ENCODE peak calls at places on chromosomes 6 and 20, in nine cellular contexts. G is neural progenitor cell, A is IMR-90, I is GM12865, M is fibroblast of lung, H is HFF-Myc, J is AG04450, U is hepatocyte, N is fibroblast of mammary gland. F is an unnamed sample.

GRCh38 chr6:34205916-34206315 is 30.8 kb upstream of the HMGA1 start:
- DNase-seq in G (no peak), A (no peak), I (no peak), M (no peak), H (no peak), J (no peak), U (no peak), N (no peak), F (no peak)

GRCh38 chr20:46484954-46485353 is 28.4 kb downstream of the ZNF334 start:
- DNase-seq in G (no peak), A (no peak), I (no peak), M (no peak), H (no peak), J (no peak), U (no peak), N (no peak), F (no peak)

GRCh38 chr6:168107191-168107940 is 28.4 kb upstream of the FRMD1 start:
- DNase-seq in G (no peak), A (no peak), I (no peak), M (no peak), H (no peak), J (no peak), U (no peak), N (no peak), F (peak)

GRCh38 chr20:46366826-46367225 is 39.6 kb downstream of the ELMO2 start:
- DNase-seq in G (no peak), A (no peak), I (no peak), M (no peak), H (no peak), J (no peak), U (no peak), N (no peak), F (no peak)

GRCh38 chr6:6790891-6791290 is 202.4 kb downstream of the LY86 start:
- DNase-seq in G (no peak), A (peak), I (no peak), M (peak), H (no peak), J (no peak), U (peak), N (no peak), F (no peak)

GRCh38 chr20:53952528-53953096 is 117.8 kb downstream of the BCAS1 start:
- DNase-seq in G (no peak), A (no peak), I (no peak), M (no peak), H (no peak), J (no peak), U (no peak), N (no peak), F (no peak)

GRCh38 chr6:163958646-163959045 is 544.1 kb downstream of the QKI start:
- DNase-seq in G (no peak), A (peak), I (peak), M (peak), H (no peak), J (no peak), U (no peak), N (no peak), F (peak)

GRCh38 chr6:4369616-4370015 is 234.2 kb upstream of the ECI2 start:
- DNase-seq in G (no peak), A (peak), I (no peak), M (peak), H (no peak), J (no peak), U (no peak), N (peak), F (peak)

GRCh38 chr6:114304304-114304887 is 38.4 kb downstream of the HS3ST5 start:
- DNase-seq in G (no peak), A (peak), I (peak), M (peak), H (no peak), J (peak), U (peak), N (peak), F (peak)

GRCh38 chr20:50601511-50602431 is 89.6 kb downstream of the RIPOR3 start:
- DNase-seq in G (no peak), A (no peak), I (no peak), M (no peak), H (no peak), J (no peak), U (no peak), N (no peak), F (peak)

GRCh38 chr20:53656653-53657288 is 63.1 kb upstream of the ZNF217 start:
- DNase-seq in G (no peak), A (peak), I (peak), M (peak), H (no peak), J (no peak), U (no peak), N (peak), F (peak)

GRCh38 chr6:155080876-155081845 is 86.0 kb downstream of the TIAM2 start:
- DNase-seq in G (peak), A (peak), I (no peak), M (peak), H (no peak), J (no peak), U (no peak), N (peak), F (no peak)

GRCh38 chr6:95529762-95530161 is 47.6 kb upstream of the MANEA start:
- DNase-seq in G (no peak), A (no peak), I (no peak), M (no peak), H (no peak), J (no peak), U (no peak), N (no peak), F (no peak)

GRCh38 chr6:113190170-113190569 is 667.0 kb upstream of the MARCKS start:
- DNase-seq in G (peak), A (no peak), I (peak), M (no peak), H (no peak), J (no peak), U (no peak), N (peak), F (peak)

GRCh38 chr6:1468126-1468525 is 78.8 kb downstream of the FOXF2 start:
- DNase-seq in G (peak), A (no peak), I (no peak), M (no peak), H (no peak), J (no peak), U (no peak), N (no peak), F (no peak)

GRCh38 chr6:9136141-9136865 is 701.0 kb upstream of the SLC35B3 start:
- DNase-seq in G (no peak), A (peak), I (no peak), M (no peak), H (no peak), J (no peak), U (no peak), N (no peak), F (peak)

GRCh38 chr20:44418069-44418905 is 57.4 kb upstream of the TTPAL start:
- DNase-seq in G (no peak), A (no peak), I (no peak), M (no peak), H (no peak), J (no peak), U (no peak), N (no peak), F (no peak)

GRCh38 chr6:111871207-111871606 is 2.0 kb downstream of the FYN start:
- DNase-seq in G (no peak), A (no peak), I (peak), M (no peak), H (no peak), J (no peak), U (no peak), N (no peak), F (peak)

GRCh38 chr6:135280375-135281136 is 99.4 kb downstream of the MYB start:
- DNase-seq in G (no peak), A (peak), I (no peak), M (peak), H (peak), J (peak), U (no peak), N (peak), F (no peak)

GRCh38 chr6:108850669-108851467 is 2.6 kb downstream of the ARMC2 start:
- DNase-seq in G (no peak), A (no peak), I (no peak), M (no peak), H (no peak), J (no peak), U (no peak), N (no peak), F (peak)

GRCh38 chr6:83067448-83068413 is at the start of gene DOP1A:
- DNase-seq in G (peak), A (peak), I (peak), M (peak), H (peak), J (peak), U (peak), N (peak), F (peak)

GRCh38 chr6:74853991-74854390 is 351.9 kb downstream of the COL12A1 start:
- DNase-seq in G (no peak), A (no peak), I (no peak), M (no peak), H (no peak), J (no peak), U (no peak), N (no peak), F (no peak)

GRCh38 chr20:34017610-34018009 is 23.9 kb downstream of the RALY start:
- DNase-seq in G (no peak), A (peak), I (no peak), M (peak), H (peak), J (peak), U (no peak), N (peak), F (peak)

GRCh38 chr20:18985551-18985950 is 172.0 kb downstream of the SCP2D1 start:
- DNase-seq in G (no peak), A (no peak), I (peak), M (no peak), H (no peak), J (no peak), U (no peak), N (no peak), F (no peak)

DNA sequence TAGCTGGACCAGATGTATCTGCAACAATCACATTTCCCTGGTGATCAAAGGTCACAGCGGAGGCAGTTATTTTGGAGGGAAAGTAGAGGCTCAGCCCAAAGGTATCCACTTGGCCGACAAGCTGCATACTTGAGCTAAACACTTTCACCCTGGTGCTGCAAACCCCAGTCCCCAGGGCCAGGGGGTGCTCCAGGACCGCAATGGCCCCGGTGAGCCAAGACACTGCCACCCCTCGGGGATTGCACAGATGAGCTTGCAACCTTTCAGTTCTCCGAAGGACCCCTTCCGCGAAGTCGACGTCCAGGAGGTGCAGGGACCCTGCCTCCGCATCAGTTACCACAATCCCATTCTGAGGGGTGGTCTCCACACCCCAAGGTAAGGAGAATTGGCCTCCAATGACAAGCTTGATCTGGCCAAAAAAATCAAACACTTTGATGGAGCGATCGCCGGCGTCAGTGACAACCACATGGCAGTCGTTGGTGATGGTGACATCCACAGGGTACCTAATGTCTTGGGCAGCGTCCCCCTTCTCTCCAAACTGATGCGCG is 823 bp downstream of the NHLRC1 start:
- DNase-seq in G (peak), A (no peak), I (peak), M (no peak), H (no peak), J (no peak), U (no peak), N (no peak), F (no peak)
- H3K4me3 ChIP-seq in G (no peak), A (no peak), I (peak), M (peak), H (no peak), J (peak), U (no peak), N (no peak), F (peak)

DNA sequence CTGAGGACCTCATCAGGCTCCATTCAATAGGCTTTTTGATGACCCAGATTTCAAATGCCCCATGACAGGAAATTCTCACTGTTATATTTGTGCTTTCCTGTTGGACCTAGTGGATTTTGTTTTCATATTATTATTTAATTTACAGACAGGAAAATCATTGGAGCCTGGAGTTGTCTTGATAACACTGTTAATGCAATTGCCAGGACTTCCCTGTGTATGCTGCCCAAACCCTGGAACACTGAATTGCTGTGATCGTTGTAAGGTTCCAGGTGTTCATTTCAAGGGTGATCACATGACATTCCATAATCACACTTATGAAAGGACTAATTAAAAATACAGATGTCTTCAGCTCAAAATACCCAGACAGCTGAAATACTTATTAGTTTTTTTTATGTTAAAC is 783.2 kb downstream of the DHX35 start:
- DNase-seq in G (no peak), A (no peak), I (no peak), M (no peak), H (no peak), J (no peak), U (no peak), N (no peak), F (no peak)
- TF ChIP-seq CTCF in G (no peak), A (no peak), I (no peak), M (no peak), H (no peak), J (no peak), U (no peak), N (no peak), F (no peak)

DNA sequence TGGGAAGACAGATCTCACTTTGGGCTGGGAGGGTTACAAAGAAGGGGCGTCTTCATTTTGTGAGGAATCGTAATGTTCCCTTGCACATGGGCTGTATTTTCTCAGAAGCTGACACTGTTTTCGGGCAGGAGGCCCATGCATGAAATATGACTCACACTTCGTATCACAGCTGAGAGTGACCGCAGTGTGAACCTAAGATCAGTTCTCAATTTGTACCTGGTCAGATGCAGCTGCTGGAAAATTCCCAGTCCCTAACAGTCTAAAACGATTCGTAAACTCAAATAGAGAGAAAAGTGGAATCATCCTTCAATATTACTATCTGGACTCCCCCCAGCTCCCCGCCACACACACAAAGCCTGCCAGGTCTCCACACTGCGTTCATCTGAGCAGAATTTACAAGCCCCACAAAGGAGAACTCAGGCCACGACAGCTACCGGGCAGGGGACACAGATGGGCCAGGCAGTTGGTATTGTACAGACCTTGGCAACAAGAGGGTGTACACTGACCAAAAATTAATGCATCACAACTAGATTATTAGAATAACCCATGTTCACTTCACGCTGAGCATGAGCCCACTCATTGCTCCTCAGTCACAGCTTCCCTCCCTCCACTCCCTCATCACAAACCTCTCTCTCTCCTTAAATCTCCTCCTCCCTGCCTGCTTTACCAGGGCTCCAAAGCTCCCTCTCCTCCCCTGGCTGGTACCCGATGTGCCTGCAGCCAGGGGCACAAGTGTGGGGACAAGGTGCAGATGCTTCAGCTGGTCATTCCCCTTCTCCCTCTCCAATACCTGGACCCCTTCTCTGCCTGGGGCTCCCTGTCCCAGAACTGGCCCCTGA is 488.4 kb downstream of the PREX1 start:
- DNase-seq in G (no peak), A (peak), I (peak), M (peak), H (peak), J (peak), U (peak), N (peak), F (peak)
- H3K4me3 ChIP-seq in G (no peak), A (no peak), I (no peak), M (no peak), H (no peak), J (peak), U (no peak), N (no peak), F (no peak)

GRCh38 chr20:61480158-61480825 is 228.2 kb downstream of the CDH4 start:
- DNase-seq in G (no peak), A (no peak), I (no peak), M (no peak), H (no peak), J (no peak), U (no peak), N (no peak), F (no peak)
- TF ChIP-seq CTCF in G (peak), A (no peak), I (no peak), M (no peak), H (peak), J (no peak), U (no peak), N (peak), F (peak)

GRCh38 chr6:31401403-31401802 is 2.0 kb upstream of the MICA start:
- DNase-seq in G (no peak), A (peak), I (peak), M (peak), H (no peak), J (peak), U (peak), N (peak), F (peak)
- H3K4me3 ChIP-seq in G (no peak), A (peak), I (peak), M (peak), H (peak), J (peak), U (peak), N (peak), F (peak)

DNA sequence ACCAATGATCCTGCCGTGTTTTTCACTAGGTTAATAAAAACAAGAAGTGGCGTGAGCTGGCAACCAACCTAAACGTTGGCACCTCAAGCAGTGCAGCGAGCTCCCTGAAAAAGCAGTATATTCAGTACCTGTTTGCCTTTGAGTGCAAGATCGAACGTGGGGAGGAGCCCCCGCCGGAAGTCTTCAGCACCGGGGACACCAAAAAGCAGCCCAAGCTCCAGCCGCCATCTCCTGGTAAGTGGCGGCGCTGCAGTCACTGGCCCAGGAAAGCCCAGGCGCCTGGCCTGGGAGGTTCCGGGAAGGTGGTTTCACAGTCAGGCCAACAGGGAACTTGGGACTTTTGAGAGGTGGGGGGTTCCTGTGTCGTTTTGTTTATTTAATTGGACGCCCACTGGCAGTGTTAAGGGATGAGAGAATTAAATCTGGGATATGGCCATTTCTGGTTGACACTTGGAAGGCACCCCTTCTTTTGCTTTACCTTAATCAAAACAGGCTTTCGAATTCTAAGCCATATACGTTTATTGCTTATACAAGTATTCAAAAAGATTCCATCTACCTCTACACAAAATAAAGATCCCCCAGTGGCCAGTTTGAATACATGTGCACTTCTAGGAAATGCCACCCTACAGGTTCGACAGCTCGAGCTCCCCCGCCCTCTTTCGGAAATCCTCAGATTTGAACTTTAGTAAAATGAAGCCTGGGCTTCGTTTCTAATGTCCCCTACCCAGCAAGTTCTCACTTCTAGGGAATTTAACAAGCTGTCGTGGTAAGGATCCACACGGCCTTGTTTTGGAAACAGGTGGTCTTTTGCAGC is 138.9 kb downstream of the TMEM242 start:
- DNase-seq in G (peak), A (peak), I (peak), M (peak), H (no peak), J (peak), U (peak), N (peak), F (peak)
- TF ChIP-seq CTCF in G (peak), A (peak), I (peak), M (peak), H (peak), J (peak), U (peak), N (peak), F (peak)

F was measured in choroid plexus epithelial cell.